ENCODE peak calls at places on chromosomes 7 and 10, in four cellular contexts. S is HepG2; V is ACHN; A is activated gamma-delta T cell treated with anti-CD3 and anti-CD28 coated beads, Interleukin-2, amount 50 U/mL, for 16 hours. G is an unnamed sample.

GRCh38 chr10:128191847-128192246 is 65.6 kb upstream of the MKI67 start:
- DNase-seq in S (no peak), V (no peak), A (no peak), G (no peak)

GRCh38 chr7:20785211-20786048 is 1.3 kb downstream of the SP8 start:
- DNase-seq in V (peak), S (no peak), A (no peak), G (no peak)

GRCh38 chr7:35565927-35566326 is 129.0 kb downstream of the HERPUD2 start:
- DNase-seq in A (no peak), S (no peak), V (no peak), G (no peak)

GRCh38 chr10:54402576-54402975 is 398.5 kb downstream of the PCDH15 start:
- DNase-seq in V (peak), S (peak), A (no peak), G (no peak)

GRCh38 chr7:69257592-69257991 is 340.7 kb upstream of the AUTS2 start:
- DNase-seq in V (no peak), S (no peak), A (no peak), G (no peak)

GRCh38 chr10:30056281-30056680 is 3.1 kb downstream of the JCAD start:
- DNase-seq in V (peak), A (no peak), S (no peak), G (no peak)

GRCh38 chr10:83603708-83604107 is 535.6 kb upstream of the GHITM start:
- DNase-seq in S (no peak), V (no peak), A (no peak), G (no peak)

GRCh38 chr10:82908751-82909150 is 1033.8 kb downstream of the NRG3 start:
- DNase-seq in A (no peak), S (no peak), V (no peak), G (no peak)

GRCh38 chr10:92689663-92690210 is at the start of gene HHEX:
- DNase-seq in A (no peak), S (peak), V (peak), G (no peak)

GRCh38 chr7:26198133-26198780 is 2.3 kb downstream of the HNRNPA2B1 start:
- DNase-seq in A (no peak), V (peak), S (no peak), G (no peak)

GRCh38 chr10:118585794-118586193 is 9.7 kb downstream of the PRLHR start:
- DNase-seq in A (no peak), V (no peak), S (no peak), G (no peak)

GRCh38 chr7:54917613-54918406 is 101.0 kb upstream of the EGFR start:
- DNase-seq in S (peak), V (no peak), A (no peak), G (no peak)

GRCh38 chr10:2111936-2112335 is 374.6 kb upstream of the ADARB2 start:
- DNase-seq in S (peak), V (peak), A (no peak), G (no peak)

GRCh38 chr10:97184971-97185325 is 811 bp downstream of the SLIT1 start:
- DNase-seq in A (no peak), S (no peak), V (no peak), G (no peak)

GRCh38 chr7:14207154-14207553 is 217.7 kb upstream of the ETV1 start:
- DNase-seq in A (no peak), V (peak), S (no peak), G (no peak)

GRCh38 chr7:79452495-79453265 is 787 bp downstream of the MAGI2 start:
- DNase-seq in A (no peak), S (peak), V (peak), G (no peak)

GRCh38 chr10:43140414-43140813 is 2.2 kb downstream of the CSGALNACT2 start:
- DNase-seq in S (peak), A (no peak), V (peak), G (no peak)

GRCh38 chr7:47764746-47765145 is 182.8 kb upstream of the TNS3 start:
- DNase-seq in S (no peak), V (no peak), A (no peak), G (no peak)

GRCh38 chr10:102675151-102675886 is 31.0 kb downstream of the TRIM8 start:
- DNase-seq in V (no peak), A (no peak), S (no peak), G (no peak)

GRCh38 chr7:20742913-20743312 is 43.8 kb downstream of the SP8 start:
- DNase-seq in S (no peak), A (no peak), V (no peak), G (no peak)

GRCh38 chr10:92066386-92066785 is 142.8 kb downstream of the BTAF1 start:
- DNase-seq in V (no peak), S (no peak), A (no peak), G (no peak)

GRCh38 chr10:104406715-104407517 is 53.3 kb downstream of the CFAP58 start:
- DNase-seq in S (peak), A (no peak), V (peak), G (no peak)

GRCh38 chr10:65940105-65940504 is 985.7 kb upstream of the LRRTM3 start:
- DNase-seq in S (no peak), V (no peak), A (no peak), G (no peak)

GRCh38 chr7:153567426-153567825 is 484.8 kb upstream of the DPP6 start:
- DNase-seq in V (no peak), A (no peak), S (no peak), G (no peak)

GRCh38 chr7:2953588-2954407 is 89.9 kb downstream of the CARD11 start:
- DNase-seq in A (no peak), S (no peak), V (no peak), G (no peak)

GRCh38 chr10:28714401-28715053 is 37.2 kb downstream of the BAMBI start:
- DNase-seq in S (peak), A (no peak), V (no peak), G (no peak)

GRCh38 chr10:32941357-32941756 is 16.7 kb downstream of the ITGB1 start:
- DNase-seq in S (no peak), V (no peak), A (no peak), G (no peak)

GRCh38 chr10:102769375-102770107 is 25.8 kb downstream of the WBP1L start:
- DNase-seq in V (no peak), A (no peak), S (peak), G (no peak)

GRCh38 chr10:102714621-102715455 is at the start of gene SFXN2:
- DNase-seq in A (peak), S (no peak), V (no peak), G (peak)

G was measured in stimulated activated CD8-positive, alpha-beta memory T cell treated with anti-CD3 and anti-CD28 coated beads, Interleukin-12 subunit alpha, Interleukin-12 subunit beta, amount 100 ng/mL, for 1 hour.